ENCODE peak calls at places on chromosomes 11 and 22, in four cellular contexts. One of them, this sample, is unnamed.

GRCh38 chr22:36419177-36419911 is 31.6 kb upstream of the MYH9 start:
- DNase-seq in CD8-positive, alpha-beta memory T cell: no peak
- DNase-seq in body of pancreas: no peak
- DNase-seq in CD4-positive, alpha-beta T cell: no peak
- DNase-seq in this sample: no peak

GRCh38 chr22:18968011-18968749 is 32.1 kb upstream of the PRODH start:
- DNase-seq in CD4-positive, alpha-beta T cell: no peak
- DNase-seq in CD8-positive, alpha-beta memory T cell: no peak
- DNase-seq in body of pancreas: peak
- DNase-seq in this sample: no peak

GRCh38 chr11:45725776-45726606 is 60.6 kb upstream of the CHST1 start:
- DNase-seq in CD4-positive, alpha-beta T cell: no peak
- DNase-seq in CD8-positive, alpha-beta memory T cell: no peak
- DNase-seq in body of pancreas: no peak
- DNase-seq in this sample: no peak

GRCh38 chr11:3836903-3837302 is 3.9 kb downstream of the RHOG start:
- DNase-seq in body of pancreas: no peak
- DNase-seq in CD4-positive, alpha-beta T cell: no peak
- DNase-seq in CD8-positive, alpha-beta memory T cell: peak
- DNase-seq in this sample: no peak

GRCh38 chr11:3022300-3022967 is 30.3 kb upstream of the NAP1L4 start:
- DNase-seq in CD4-positive, alpha-beta T cell: no peak
- DNase-seq in CD8-positive, alpha-beta memory T cell: no peak
- DNase-seq in body of pancreas: no peak
- DNase-seq in this sample: no peak

GRCh38 chr11:62130498-62131464 is 7.0 kb downstream of the INCENP start:
- DNase-seq in CD8-positive, alpha-beta memory T cell: no peak
- DNase-seq in body of pancreas: no peak
- DNase-seq in CD4-positive, alpha-beta T cell: no peak
- DNase-seq in this sample: no peak

GRCh38 chr22:17845790-17846189 is 71.5 kb upstream of the BID start:
- DNase-seq in CD8-positive, alpha-beta memory T cell: no peak
- DNase-seq in body of pancreas: no peak
- DNase-seq in CD4-positive, alpha-beta T cell: no peak
- DNase-seq in this sample: no peak

GRCh38 chr11:117026593-117027330 is 71.5 kb downstream of the SIK3 start:
- DNase-seq in body of pancreas: no peak
- DNase-seq in CD8-positive, alpha-beta memory T cell: no peak
- DNase-seq in CD4-positive, alpha-beta T cell: no peak
- DNase-seq in this sample: no peak

GRCh38 chr22:31400023-31400397 is 606 bp downstream of the DRG1 start:
- DNase-seq in CD8-positive, alpha-beta memory T cell: no peak
- DNase-seq in CD4-positive, alpha-beta T cell: no peak
- DNase-seq in body of pancreas: no peak
- DNase-seq in this sample: no peak

GRCh38 chr11:26951849-26952515 is 41.9 kb upstream of the FIBIN start:
- DNase-seq in CD8-positive, alpha-beta memory T cell: no peak
- DNase-seq in body of pancreas: no peak
- DNase-seq in CD4-positive, alpha-beta T cell: no peak
- DNase-seq in this sample: no peak

GRCh38 chr11:17519031-17519430 is 25.2 kb downstream of the USH1C start:
- DNase-seq in CD8-positive, alpha-beta memory T cell: no peak
- DNase-seq in CD4-positive, alpha-beta T cell: no peak
- DNase-seq in body of pancreas: no peak
- DNase-seq in this sample: no peak

GRCh38 chr11:111307472-111308108 is 9.2 kb downstream of the POU2AF3 start:
- DNase-seq in CD4-positive, alpha-beta T cell: no peak
- DNase-seq in body of pancreas: no peak
- DNase-seq in CD8-positive, alpha-beta memory T cell: no peak
- DNase-seq in this sample: no peak

GRCh38 chr11:110425751-110426545 is 3.8 kb upstream of the FDX1 start:
- DNase-seq in body of pancreas: no peak
- DNase-seq in CD4-positive, alpha-beta T cell: no peak
- DNase-seq in CD8-positive, alpha-beta memory T cell: no peak
- DNase-seq in this sample: no peak

GRCh38 chr11:128300785-128301184 is 286.6 kb downstream of the ETS1 start:
- DNase-seq in CD4-positive, alpha-beta T cell: no peak
- DNase-seq in CD8-positive, alpha-beta memory T cell: peak
- DNase-seq in body of pancreas: no peak
- DNase-seq in this sample: no peak

GRCh38 chr11:69380921-69381581 is 87.1 kb downstream of the MYEOV start:
- DNase-seq in CD8-positive, alpha-beta memory T cell: no peak
- DNase-seq in CD4-positive, alpha-beta T cell: no peak
- DNase-seq in body of pancreas: peak
- DNase-seq in this sample: no peak

GRCh38 chr11:125170406-125171031 is 6.0 kb downstream of the PKNOX2 start:
- DNase-seq in CD4-positive, alpha-beta T cell: no peak
- DNase-seq in CD8-positive, alpha-beta memory T cell: no peak
- DNase-seq in body of pancreas: peak
- DNase-seq in this sample: no peak

GRCh38 chr11:118742304-118742703 is 48.7 kb downstream of the DDX6 start:
- DNase-seq in body of pancreas: no peak
- DNase-seq in CD8-positive, alpha-beta memory T cell: no peak
- DNase-seq in CD4-positive, alpha-beta T cell: no peak
- DNase-seq in this sample: no peak

GRCh38 chr11:118749429-118749828 is 41.5 kb downstream of the DDX6 start:
- DNase-seq in CD4-positive, alpha-beta T cell: no peak
- DNase-seq in body of pancreas: no peak
- DNase-seq in CD8-positive, alpha-beta memory T cell: no peak
- DNase-seq in this sample: no peak

GRCh38 chr11:118744001-118744400 is 47.0 kb downstream of the DDX6 start:
- DNase-seq in body of pancreas: no peak
- DNase-seq in CD4-positive, alpha-beta T cell: no peak
- DNase-seq in CD8-positive, alpha-beta memory T cell: no peak
- DNase-seq in this sample: no peak

GRCh38 chr11:118748056-118748455 is 42.9 kb downstream of the DDX6 start:
- DNase-seq in CD8-positive, alpha-beta memory T cell: no peak
- DNase-seq in body of pancreas: no peak
- DNase-seq in CD4-positive, alpha-beta T cell: no peak
- DNase-seq in this sample: no peak

DNA sequence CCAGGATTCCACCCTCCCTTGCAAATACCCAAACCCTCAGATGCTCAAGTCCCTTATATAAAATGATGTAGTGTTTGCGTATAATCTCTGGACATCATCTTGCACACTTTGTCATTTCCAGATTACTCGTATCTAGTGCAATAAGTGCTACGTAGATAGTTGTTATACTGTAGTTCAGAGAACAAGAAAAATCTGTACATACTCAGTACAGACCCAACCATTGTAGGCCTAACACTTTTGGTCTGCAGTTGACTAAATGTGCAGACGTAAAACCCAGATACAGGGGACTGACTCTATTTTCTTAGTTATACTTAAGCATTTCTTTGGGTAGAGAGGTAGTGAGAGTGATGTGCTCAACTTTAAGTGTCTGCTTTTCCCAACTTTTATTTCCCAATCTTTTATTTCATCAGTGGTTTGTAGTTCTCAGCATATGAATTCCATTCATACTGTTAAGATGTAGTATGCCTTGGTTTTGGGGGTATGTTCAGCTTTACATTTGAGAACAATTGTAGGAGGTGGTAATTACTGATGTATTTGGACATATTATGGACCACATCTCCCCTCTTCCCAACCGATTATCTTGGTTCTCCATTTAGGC is 43.9 kb downstream of the DDX6 start:
- DNase-seq in body of pancreas: no peak
- DNase-seq in CD8-positive, alpha-beta memory T cell: no peak
- DNase-seq in CD4-positive, alpha-beta T cell: no peak
- DNase-seq in this sample: no peak
- H3K27ac ChIP-seq in body of pancreas: no peak
- H3K27ac ChIP-seq in CD8-positive, alpha-beta memory T cell: no peak
- H3K27ac ChIP-seq in CD4-positive, alpha-beta T cell: no peak
- H3K27ac ChIP-seq in this sample: no peak

GRCh38 chr11:86988351-86988881 is 33.2 kb upstream of the FZD4 start:
- DNase-seq in CD8-positive, alpha-beta memory T cell: no peak
- DNase-seq in body of pancreas: no peak
- DNase-seq in CD4-positive, alpha-beta T cell: no peak
- DNase-seq in this sample: no peak

GRCh38 chr11:86990079-86990478 is 34.9 kb upstream of the FZD4 start:
- DNase-seq in body of pancreas: no peak
- DNase-seq in CD4-positive, alpha-beta T cell: no peak
- DNase-seq in CD8-positive, alpha-beta memory T cell: no peak
- DNase-seq in this sample: no peak

GRCh38 chr11:86990520-86990919 is 35.3 kb upstream of the FZD4 start:
- DNase-seq in CD8-positive, alpha-beta memory T cell: no peak
- DNase-seq in CD4-positive, alpha-beta T cell: no peak
- DNase-seq in body of pancreas: no peak
- DNase-seq in this sample: peak

GRCh38 chr11:86987687-86988086 is 32.5 kb upstream of the FZD4 start:
- DNase-seq in CD4-positive, alpha-beta T cell: no peak
- DNase-seq in body of pancreas: no peak
- DNase-seq in CD8-positive, alpha-beta memory T cell: no peak
- DNase-seq in this sample: no peak

DNA sequence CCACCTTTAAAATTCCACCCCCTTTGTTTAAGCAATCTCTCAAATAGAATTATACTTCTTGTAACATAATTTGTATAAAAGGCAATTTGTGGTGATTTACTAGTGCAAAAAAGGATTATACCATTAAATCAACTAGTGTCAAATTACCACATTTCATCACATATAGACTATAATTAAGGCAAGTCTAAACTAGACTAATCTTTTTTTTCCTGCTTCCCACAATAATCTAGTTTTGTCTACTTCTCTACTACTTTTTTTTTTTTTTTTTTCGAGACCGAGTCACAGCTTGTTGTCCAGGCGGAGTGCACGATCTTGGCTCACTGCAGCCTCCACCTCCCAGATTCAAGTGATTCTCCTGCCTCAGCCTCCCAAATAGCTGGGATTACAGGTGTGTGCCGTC is 36.1 kb upstream of the FZD4 start:
- DNase-seq in CD4-positive, alpha-beta T cell: no peak
- DNase-seq in body of pancreas: no peak
- DNase-seq in CD8-positive, alpha-beta memory T cell: no peak
- DNase-seq in this sample: no peak
- H3K27ac ChIP-seq in CD4-positive, alpha-beta T cell: no peak
- H3K27ac ChIP-seq in body of pancreas: no peak
- H3K27ac ChIP-seq in CD8-positive, alpha-beta memory T cell: no peak
- H3K27ac ChIP-seq in this sample: no peak

GRCh38 chr11:118618115-118618990 is 10.9 kb downstream of the PHLDB1 start:
- DNase-seq in body of pancreas: no peak
- DNase-seq in CD4-positive, alpha-beta T cell: no peak
- DNase-seq in CD8-positive, alpha-beta memory T cell: no peak
- DNase-seq in this sample: no peak
- H3K27ac ChIP-seq in body of pancreas: no peak
- H3K27ac ChIP-seq in CD4-positive, alpha-beta T cell: no peak
- H3K27ac ChIP-seq in CD8-positive, alpha-beta memory T cell: no peak
- H3K27ac ChIP-seq in this sample: no peak

DNA sequence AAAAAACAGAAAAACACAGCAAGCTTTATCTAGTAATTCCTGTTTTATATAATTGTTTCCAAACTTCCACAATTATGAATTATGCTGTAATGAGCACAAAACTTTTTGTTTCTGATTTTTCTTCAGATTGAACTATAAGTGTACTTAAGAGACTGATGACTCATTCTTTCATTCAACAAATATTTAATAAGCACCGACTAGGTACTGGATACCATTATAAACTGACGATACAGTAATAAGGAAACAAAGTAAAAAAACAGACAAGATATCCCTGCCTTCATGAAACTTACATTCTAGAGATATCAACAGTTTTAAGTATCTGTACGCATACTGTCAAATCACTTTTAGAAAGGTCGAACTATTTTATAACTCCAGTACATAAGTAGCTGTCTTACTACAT is 78.6 kb downstream of the ME3 start:
- DNase-seq in CD8-positive, alpha-beta memory T cell: no peak
- DNase-seq in CD4-positive, alpha-beta T cell: no peak
- DNase-seq in body of pancreas: no peak
- DNase-seq in this sample: no peak
- H3K27ac ChIP-seq in CD8-positive, alpha-beta memory T cell: no peak
- H3K27ac ChIP-seq in CD4-positive, alpha-beta T cell: no peak
- H3K27ac ChIP-seq in body of pancreas: no peak
- H3K27ac ChIP-seq in this sample: no peak

GRCh38 chr11:131866535-131867400 is 496.4 kb downstream of the NTM start:
- DNase-seq in CD4-positive, alpha-beta T cell: no peak
- DNase-seq in CD8-positive, alpha-beta memory T cell: no peak
- DNase-seq in body of pancreas: no peak
- DNase-seq in this sample: no peak
- H3K27ac ChIP-seq in CD4-positive, alpha-beta T cell: no peak
- H3K27ac ChIP-seq in CD8-positive, alpha-beta memory T cell: no peak
- H3K27ac ChIP-seq in body of pancreas: no peak
- H3K27ac ChIP-seq in this sample: no peak

DNA sequence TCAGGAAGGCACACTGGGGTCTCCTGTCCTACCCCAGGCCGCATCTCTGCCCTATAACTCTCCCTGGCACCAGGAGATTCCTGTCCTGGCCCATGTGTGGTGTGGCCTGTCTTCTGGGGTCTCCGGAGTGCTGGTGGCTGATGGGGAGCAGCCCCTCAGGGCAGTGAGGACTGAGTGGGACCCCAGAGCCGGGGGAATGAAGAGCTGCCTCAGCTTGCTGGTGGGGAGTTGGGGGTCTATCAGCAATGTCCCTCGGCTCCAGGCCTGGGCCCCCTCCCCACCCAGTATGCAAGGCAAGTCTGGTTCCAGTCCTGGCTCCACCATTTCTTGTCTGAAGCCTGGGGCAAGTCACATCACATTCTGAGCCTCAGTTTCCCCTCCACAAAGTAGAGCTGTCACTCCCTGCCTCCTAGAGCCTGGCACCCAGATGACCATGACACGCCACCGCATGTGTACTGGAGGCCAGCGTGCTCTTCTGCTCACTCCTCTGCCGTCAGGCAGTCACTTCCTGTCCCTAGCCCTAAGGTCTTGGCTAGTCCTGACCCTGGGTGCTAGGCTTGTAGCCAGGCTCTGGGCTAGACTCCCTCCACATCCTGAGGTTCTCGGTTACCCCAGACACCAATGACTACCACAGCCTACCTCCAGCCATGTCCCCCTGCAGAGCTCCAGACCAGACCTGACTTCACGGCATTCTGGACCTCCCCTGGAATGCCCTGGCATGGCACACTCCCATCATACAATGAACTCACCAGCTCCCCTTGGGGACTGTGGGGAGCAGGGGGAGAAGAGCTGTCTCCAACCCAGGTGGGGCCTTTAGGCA is 12.8 kb downstream of the ARAP1 start:
- DNase-seq in CD4-positive, alpha-beta T cell: no peak
- DNase-seq in CD8-positive, alpha-beta memory T cell: no peak
- DNase-seq in body of pancreas: no peak
- DNase-seq in this sample: no peak
- H3K27ac ChIP-seq in CD4-positive, alpha-beta T cell: peak
- H3K27ac ChIP-seq in CD8-positive, alpha-beta memory T cell: peak
- H3K27ac ChIP-seq in body of pancreas: no peak
- H3K27ac ChIP-seq in this sample: no peak

GRCh38 chr11:76119032-76119431 is 87.3 kb downstream of the WNT11 start:
- DNase-seq in body of pancreas: no peak
- DNase-seq in CD8-positive, alpha-beta memory T cell: no peak
- DNase-seq in CD4-positive, alpha-beta T cell: no peak
- DNase-seq in this sample: no peak
- H3K27ac ChIP-seq in body of pancreas: no peak
- H3K27ac ChIP-seq in CD8-positive, alpha-beta memory T cell: no peak
- H3K27ac ChIP-seq in CD4-positive, alpha-beta T cell: no peak
- H3K27ac ChIP-seq in this sample: no peak